ENCODE peak calls at places on chromosomes 11 and 22, in six cellular contexts. One of them, this sample, is unnamed.

GRCh38 chr11:12319734-12320387 is 57.5 kb upstream of the PARVA start:
- DNase-seq in A549: no peak
- DNase-seq in lower leg skin: no peak
- DNase-seq in CD8-positive, alpha-beta T cell: no peak
- DNase-seq in ovary: no peak
- DNase-seq in AG04450: no peak
- DNase-seq in this sample: no peak

GRCh38 chr22:41001722-41002122 is 50.5 kb downstream of the RBX1 start:
- DNase-seq in ovary: no peak
- DNase-seq in lower leg skin: no peak
- DNase-seq in CD8-positive, alpha-beta T cell: no peak
- DNase-seq in A549: no peak
- DNase-seq in AG04450: peak; percentile 7
- DNase-seq in this sample: no peak

GRCh38 chr11:116731821-116732739 is 40.7 kb downstream of the BUD13 start:
- DNase-seq in lower leg skin: peak; percentile 72
- DNase-seq in A549: no peak
- DNase-seq in CD8-positive, alpha-beta T cell: no peak
- DNase-seq in AG04450: no peak
- DNase-seq in ovary: no peak
- DNase-seq in this sample: no peak

GRCh38 chr22:30276041-30276440 is 9.4 kb upstream of the OSM start:
- DNase-seq in A549: no peak
- DNase-seq in CD8-positive, alpha-beta T cell: no peak
- DNase-seq in lower leg skin: no peak
- DNase-seq in AG04450: no peak
- DNase-seq in ovary: no peak
- DNase-seq in this sample: no peak

GRCh38 chr11:117928818-117929567 is at the start of gene TMPRSS13:
- DNase-seq in A549: no peak
- DNase-seq in AG04450: no peak
- DNase-seq in CD8-positive, alpha-beta T cell: no peak
- DNase-seq in ovary: no peak
- DNase-seq in lower leg skin: peak; percentile 83
- DNase-seq in this sample: no peak

GRCh38 chr11:71140206-71140919 is 112.0 kb downstream of the SHANK2 start:
- DNase-seq in CD8-positive, alpha-beta T cell: no peak
- DNase-seq in ovary: no peak
- DNase-seq in lower leg skin: no peak
- DNase-seq in AG04450: no peak
- DNase-seq in A549: no peak
- DNase-seq in this sample: no peak

GRCh38 chr11:67274768-67275605 is 8.7 kb downstream of the GRK2 start:
- DNase-seq in AG04450: no peak
- DNase-seq in lower leg skin: peak; percentile 84
- DNase-seq in ovary: peak; percentile 53
- DNase-seq in CD8-positive, alpha-beta T cell: no peak
- DNase-seq in A549: no peak
- DNase-seq in this sample: no peak

GRCh38 chr11:64445651-64446050 is 86.7 kb downstream of the RPS6KA4 start:
- DNase-seq in A549: no peak
- DNase-seq in ovary: no peak
- DNase-seq in AG04450: no peak
- DNase-seq in lower leg skin: no peak
- DNase-seq in CD8-positive, alpha-beta T cell: no peak
- DNase-seq in this sample: no peak

GRCh38 chr22:48320048-48320655 is 1507.5 kb downstream of the BRD1 start:
- DNase-seq in CD8-positive, alpha-beta T cell: no peak
- DNase-seq in A549: no peak
- DNase-seq in ovary: no peak
- DNase-seq in lower leg skin: no peak
- DNase-seq in AG04450: no peak
- DNase-seq in this sample: no peak

GRCh38 chr11:96228472-96228871 is 114.5 kb downstream of the MAML2 start:
- DNase-seq in lower leg skin: peak; percentile 94
- DNase-seq in ovary: peak; percentile 86
- DNase-seq in AG04450: peak; percentile 88
- DNase-seq in A549: no peak
- DNase-seq in CD8-positive, alpha-beta T cell: no peak
- DNase-seq in this sample: no peak

GRCh38 chr11:122285021-122285420 is 169.0 kb upstream of the BLID start:
- DNase-seq in A549: no peak
- DNase-seq in ovary: no peak
- DNase-seq in lower leg skin: no peak
- DNase-seq in CD8-positive, alpha-beta T cell: no peak
- DNase-seq in AG04450: peak; percentile 21
- DNase-seq in this sample: no peak

GRCh38 chr22:46933526-46933925 is 171.1 kb downstream of the TBC1D22A start:
- DNase-seq in A549: no peak
- DNase-seq in lower leg skin: no peak
- DNase-seq in ovary: no peak
- DNase-seq in CD8-positive, alpha-beta T cell: no peak
- DNase-seq in AG04450: no peak
- DNase-seq in this sample: no peak

GRCh38 chr11:65611758-65612603 is 2.0 kb downstream of the MAP3K11 start:
- DNase-seq in CD8-positive, alpha-beta T cell: no peak
- DNase-seq in AG04450: no peak
- DNase-seq in ovary: no peak
- DNase-seq in A549: no peak
- DNase-seq in lower leg skin: no peak
- DNase-seq in this sample: no peak

GRCh38 chr11:65615229-65615949 is at the start of gene PCNX3:
- DNase-seq in A549: peak; percentile 100
- DNase-seq in lower leg skin: peak; percentile 100
- DNase-seq in ovary: peak; percentile 100
- DNase-seq in CD8-positive, alpha-beta T cell: peak; percentile 100
- DNase-seq in AG04450: peak; percentile 100
- DNase-seq in this sample: peak; percentile 100

GRCh38 chr11:65613091-65613928 is 711 bp downstream of the MAP3K11 start:
- DNase-seq in AG04450: no peak
- DNase-seq in lower leg skin: peak; percentile 90
- DNase-seq in A549: peak; percentile 52
- DNase-seq in CD8-positive, alpha-beta T cell: no peak
- DNase-seq in ovary: peak; percentile 62
- DNase-seq in this sample: no peak

GRCh38 chr11:65611028-65611757 is 2.8 kb downstream of the MAP3K11 start:
- DNase-seq in CD8-positive, alpha-beta T cell: no peak
- DNase-seq in lower leg skin: no peak
- DNase-seq in A549: no peak
- DNase-seq in ovary: no peak
- DNase-seq in AG04450: no peak
- DNase-seq in this sample: no peak

DNA sequence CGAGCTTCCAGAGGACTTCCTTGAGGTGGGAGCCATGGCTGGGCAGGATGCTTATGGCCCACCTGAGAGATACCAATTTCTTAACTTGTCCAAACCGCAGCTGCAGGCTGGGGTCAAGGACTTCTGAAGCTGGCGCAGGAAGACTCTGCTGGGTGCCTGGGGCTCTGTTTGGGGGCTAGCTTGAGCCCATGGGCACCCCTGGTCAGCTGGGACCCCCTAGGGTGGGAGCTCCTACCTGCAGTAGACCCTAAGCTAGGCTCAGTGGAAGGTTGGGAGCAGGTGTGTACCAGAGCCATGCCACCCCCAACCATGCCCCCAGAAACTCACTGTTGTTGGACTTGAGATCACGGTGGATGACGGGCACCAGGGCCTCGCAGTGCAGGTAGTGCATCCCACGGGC is 1.3 kb downstream of the MAP3K11 start:
- DNase-seq in AG04450: no peak
- DNase-seq in A549: no peak
- DNase-seq in lower leg skin: no peak
- DNase-seq in ovary: no peak
- DNase-seq in CD8-positive, alpha-beta T cell: no peak
- DNase-seq in this sample: no peak
- H3K4me3 ChIP-seq in AG04450: peak overlapping the region; percentile 93
- H3K4me3 ChIP-seq in A549: peak overlapping the region; percentile 92
- H3K4me3 ChIP-seq in lower leg skin: no peak overlapping the region
- H3K4me3 ChIP-seq in ovary: peak overlapping the region; percentile 75
- H3K4me3 ChIP-seq in CD8-positive, alpha-beta T cell: peak overlapping the region; percentile 78
- H3K4me3 ChIP-seq in this sample: peak overlapping the region; percentile 87

DNA sequence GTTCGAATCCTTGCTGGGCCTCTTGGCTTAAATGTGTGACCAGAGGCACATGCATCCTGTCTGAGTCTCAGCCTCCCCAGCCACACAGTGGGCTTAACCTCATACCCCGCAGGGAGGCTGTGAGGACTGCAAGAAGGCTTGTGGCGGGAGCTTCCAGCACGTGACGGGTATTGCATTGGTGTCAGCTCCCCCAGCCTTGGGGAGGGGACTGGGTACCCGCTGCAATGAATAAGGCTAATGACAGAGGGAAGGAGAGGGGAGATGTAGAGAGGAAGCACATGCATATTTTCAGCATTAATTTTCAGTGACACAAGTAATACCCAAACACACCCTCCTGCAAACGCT is 8.1 kb downstream of the RASD2 start:
- DNase-seq in A549: no peak
- DNase-seq in lower leg skin: no peak
- DNase-seq in AG04450: no peak
- DNase-seq in CD8-positive, alpha-beta T cell: no peak
- DNase-seq in ovary: no peak
- DNase-seq in this sample: no peak
- TF ChIP-seq CTCF in A549: no peak
- TF ChIP-seq CTCF in lower leg skin: no peak
- TF ChIP-seq CTCF in AG04450: no peak
- TF ChIP-seq CTCF in CD8-positive, alpha-beta T cell: no peak
- TF ChIP-seq CTCF in ovary: no peak
- TF ChIP-seq CTCF in this sample: no peak

GRCh38 chr11:107929611-107930200 is 1.5 kb downstream of the RAB39A start:
- DNase-seq in AG04450: no peak
- DNase-seq in ovary: no peak
- DNase-seq in lower leg skin: peak; percentile 53
- DNase-seq in A549: no peak
- DNase-seq in CD8-positive, alpha-beta T cell: no peak
- DNase-seq in this sample: peak; percentile 29
- H3K4me3 ChIP-seq in AG04450: no peak overlapping the region
- H3K4me3 ChIP-seq in ovary: no peak overlapping the region
- H3K4me3 ChIP-seq in lower leg skin: no peak overlapping the region
- H3K4me3 ChIP-seq in A549: no peak overlapping the region
- H3K4me3 ChIP-seq in CD8-positive, alpha-beta T cell: no peak overlapping the region
- H3K4me3 ChIP-seq in this sample: peak overlapping the region; percentile 98

DNA sequence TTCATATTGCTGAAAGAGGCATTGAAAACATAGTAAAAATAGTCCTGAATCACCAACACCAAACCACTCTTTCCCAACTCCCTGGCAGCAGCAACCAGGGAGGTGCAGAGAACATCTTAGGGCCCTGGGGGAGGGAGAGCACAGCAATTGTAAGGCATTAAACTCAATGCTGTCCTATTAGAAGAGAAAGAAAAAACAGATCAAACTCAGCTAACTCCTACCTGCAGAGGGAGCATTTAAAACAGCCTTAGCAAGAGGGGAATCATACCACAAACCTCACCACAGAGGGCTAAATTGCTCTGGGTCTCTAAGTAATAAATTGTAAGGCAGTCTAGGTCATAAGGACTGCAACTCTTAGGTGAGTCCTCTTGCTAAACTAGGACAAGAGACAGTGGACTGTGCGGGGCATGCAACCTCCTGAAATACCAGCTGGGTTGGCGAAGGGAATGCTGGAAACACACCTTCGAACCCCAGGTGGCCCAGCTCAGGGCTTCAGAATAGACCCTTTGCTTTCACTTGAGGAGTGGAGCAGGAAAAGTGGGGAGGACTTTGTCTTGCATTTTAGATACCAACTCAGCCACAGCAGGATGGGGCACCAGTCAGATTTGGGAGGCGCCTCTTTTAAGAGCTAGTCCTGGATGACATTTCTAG is 697.1 kb upstream of the FAT3 start:
- DNase-seq in lower leg skin: no peak
- DNase-seq in ovary: no peak
- DNase-seq in CD8-positive, alpha-beta T cell: no peak
- DNase-seq in A549: no peak
- DNase-seq in AG04450: no peak
- DNase-seq in this sample: no peak
- TF ChIP-seq CTCF in lower leg skin: no peak
- TF ChIP-seq CTCF in ovary: no peak
- TF ChIP-seq CTCF in CD8-positive, alpha-beta T cell: no peak
- TF ChIP-seq CTCF in A549: no peak
- TF ChIP-seq CTCF in AG04450: no peak
- TF ChIP-seq CTCF in this sample: no peak

GRCh38 chr11:19740586-19740985 is 27.9 kb downstream of the NAV2 start:
- DNase-seq in CD8-positive, alpha-beta T cell: no peak
- DNase-seq in lower leg skin: no peak
- DNase-seq in AG04450: no peak
- DNase-seq in ovary: no peak
- DNase-seq in A549: no peak
- DNase-seq in this sample: no peak
- H3K4me3 ChIP-seq in CD8-positive, alpha-beta T cell: no peak overlapping the region
- H3K4me3 ChIP-seq in lower leg skin: no peak overlapping the region
- H3K4me3 ChIP-seq in AG04450: no peak overlapping the region
- H3K4me3 ChIP-seq in ovary: no peak overlapping the region
- H3K4me3 ChIP-seq in A549: no peak overlapping the region
- H3K4me3 ChIP-seq in this sample: no peak overlapping the region

GRCh38 chr11:79160786-79161403 is 279.9 kb downstream of the TENM4 start:
- DNase-seq in CD8-positive, alpha-beta T cell: no peak
- DNase-seq in ovary: no peak
- DNase-seq in lower leg skin: peak; percentile 34
- DNase-seq in A549: no peak
- DNase-seq in AG04450: no peak
- DNase-seq in this sample: no peak
- TF ChIP-seq CTCF in CD8-positive, alpha-beta T cell: no peak
- TF ChIP-seq CTCF in ovary: no peak
- TF ChIP-seq CTCF in lower leg skin: no peak
- TF ChIP-seq CTCF in A549: no peak
- TF ChIP-seq CTCF in AG04450: no peak
- TF ChIP-seq CTCF in this sample: peak; percentile 63

GRCh38 chr11:35515224-35515623 is 10.2 kb downstream of the PAMR1 start:
- DNase-seq in ovary: no peak
- DNase-seq in A549: no peak
- DNase-seq in lower leg skin: no peak
- DNase-seq in CD8-positive, alpha-beta T cell: no peak
- DNase-seq in AG04450: peak; percentile 73
- DNase-seq in this sample: no peak
- H3K4me3 ChIP-seq in ovary: no peak overlapping the region
- H3K4me3 ChIP-seq in A549: no peak overlapping the region
- H3K4me3 ChIP-seq in lower leg skin: no peak overlapping the region
- H3K4me3 ChIP-seq in CD8-positive, alpha-beta T cell: no peak overlapping the region
- H3K4me3 ChIP-seq in AG04450: no peak overlapping the region
- H3K4me3 ChIP-seq in this sample: no peak overlapping the region

GRCh38 chr22:39319284-39320170 is at the start of gene RPL3:
- DNase-seq in ovary: peak; percentile 97
- DNase-seq in AG04450: peak; percentile 99
- DNase-seq in A549: peak; percentile 78
- DNase-seq in CD8-positive, alpha-beta T cell: peak; percentile 98
- DNase-seq in lower leg skin: peak; percentile 99
- DNase-seq in this sample: peak; percentile 98
- TF ChIP-seq CTCF in ovary: peak; percentile 33
- TF ChIP-seq CTCF in AG04450: peak; percentile 23
- TF ChIP-seq CTCF in A549: no peak
- TF ChIP-seq CTCF in CD8-positive, alpha-beta T cell: no peak
- TF ChIP-seq CTCF in lower leg skin: no peak
- TF ChIP-seq CTCF in this sample: no peak